ENCODE peak calls at places on chromosome 1, in nine cellular contexts. P, Q, B, H, D, R, K, O and S are unnamed samples.

GRCh38 chr1:159879977-159880376 is 17.5 kb upstream of the VSIG8 start:
- DNase-seq in Q (peak), H (no peak), K (no peak), B (no peak), D (no peak), O (no peak), P (no peak), R (no peak), S (peak)

GRCh38 chr1:167643471-167643870 is 13.4 kb downstream of the RCSD1 start:
- DNase-seq in H (no peak), B (no peak), Q (no peak), O (no peak), K (no peak), D (no peak), P (no peak), R (no peak), S (no peak)

GRCh38 chr1:234260578-234260977 is 112.7 kb upstream of the COA6 start:
- DNase-seq in D (no peak), R (no peak), Q (peak), H (peak), O (no peak), B (no peak), K (no peak), P (no peak), S (no peak)

GRCh38 chr1:170318736-170319135 is 173.0 kb downstream of the NTMT2 start:
- DNase-seq in K (no peak), O (no peak), Q (peak), D (no peak), H (no peak), P (no peak), R (no peak), B (no peak), S (no peak)

GRCh38 chr1:155000475-155000724 is 2.2 kb upstream of the ZBTB7B start:
- DNase-seq in Q (peak), P (no peak), K (peak), D (no peak), R (no peak), H (no peak), O (no peak), B (no peak), S (peak)

GRCh38 chr1:197838836-197839235 is 63.6 kb upstream of the DENND1B start:
- DNase-seq in R (no peak), B (no peak), H (no peak), P (no peak), D (no peak), O (no peak), K (no peak), Q (peak), S (no peak)

GRCh38 chr1:160646711-160647328 is at the start of gene SLAMF1:
- DNase-seq in R (no peak), H (no peak), K (peak), P (no peak), B (peak), D (no peak), Q (no peak), O (no peak), S (no peak)

GRCh38 chr1:225736651-225737097 is 41.0 kb upstream of the SRP9 start:
- DNase-seq in D (no peak), B (no peak), H (no peak), K (no peak), P (no peak), O (no peak), Q (peak), R (no peak), S (no peak)

GRCh38 chr1:33276573-33277298 is 20.4 kb downstream of the ZNF362 start:
- DNase-seq in K (no peak), O (no peak), P (no peak), B (no peak), Q (no peak), H (no peak), D (no peak), R (no peak), S (no peak)

GRCh38 chr1:208513799-208514198 is 269.6 kb upstream of the PLXNA2 start:
- DNase-seq in O (no peak), R (no peak), B (no peak), K (no peak), P (no peak), D (no peak), Q (no peak), H (no peak), S (no peak)

GRCh38 chr1:83818916-83819315 is 180.0 kb downstream of the TTLL7 start:
- DNase-seq in D (no peak), R (no peak), H (no peak), B (peak), K (peak), P (no peak), O (no peak), Q (peak), S (no peak)

GRCh38 chr1:52676249-52676903 is 21.8 kb downstream of the COA7 start:
- DNase-seq in K (no peak), Q (no peak), O (no peak), P (no peak), B (peak), H (no peak), R (no peak), D (no peak), S (no peak)

GRCh38 chr1:54697896-54698295 is 17.8 kb upstream of the TTC4 start:
- DNase-seq in Q (no peak), H (no peak), B (no peak), R (no peak), P (no peak), O (no peak), D (no peak), K (no peak), S (no peak)

GRCh38 chr1:233919786-233920185 is 15.3 kb downstream of the SLC35F3 start:
- DNase-seq in D (no peak), H (no peak), P (no peak), R (no peak), O (no peak), K (no peak), B (no peak), Q (no peak), S (no peak)

GRCh38 chr1:152034654-152035405 is 2.0 kb downstream of the S100A11 start:
- DNase-seq in P (peak), H (no peak), Q (peak), D (no peak), O (peak), K (peak), R (peak), B (peak), S (peak)

GRCh38 chr1:39819091-39819812 is 30.6 kb upstream of the BMP8B start:
- DNase-seq in D (no peak), P (peak), B (no peak), R (peak), Q (no peak), K (no peak), O (no peak), H (no peak), S (no peak)